ENCODE peak calls at places on chromosomes 4 and X, in eight cellular contexts. L is ovary, O is stomach, H is thyroid gland, W is body of pancreas, G is heart left ventricle, B is HepG2, Y is H1. S is an unnamed sample.
A peak's percentile ranks its signal among the peaks of the same experiment; 100 is the strongest.

GRCh38 chrX:150363561-150364346 is 637 bp downstream of the MAMLD1 start:
- DNase-seq in Y (no peak), L (peak; percentile 58), G (peak; percentile 25), B (no peak), H (peak; percentile 8), O (no peak), W (peak; percentile 35), S (no peak)

GRCh38 chr4:14841801-14842748 is 160.2 kb upstream of the CPEB2 start:
- DNase-seq in L (no peak), G (peak; percentile 48), Y (no peak), B (no peak), O (peak; percentile 61), W (no peak), H (no peak), S (no peak)

GRCh38 chrX:120797201-120797938 is 78.3 kb downstream of the CT47B1 start:
- DNase-seq in B (no peak), H (no peak), W (no peak), O (no peak), G (no peak), Y (no peak), L (no peak), S (no peak)

GRCh38 chrX:47581731-47582647 is at the start of gene TIMP1:
- DNase-seq in W (peak; percentile 83), L (peak; percentile 91), H (peak; percentile 72), B (peak; percentile 63), G (peak; percentile 85), Y (no peak), O (peak; percentile 71), S (peak; percentile 49)

GRCh38 chr4:131093303-131093702 is 1997.4 kb downstream of the C4orf33 start:
- DNase-seq in L (no peak), B (no peak), H (no peak), O (no peak), G (no peak), Y (no peak), W (no peak), S (no peak)

GRCh38 chrX:12141511-12141910 is 3.2 kb downstream of the FRMPD4 start:
- DNase-seq in B (no peak), W (no peak), O (no peak), G (no peak), Y (no peak), H (no peak), L (no peak), S (no peak)

GRCh38 chrX:72308566-72309296 is 3.0 kb upstream of the CITED1 start:
- DNase-seq in B (peak; percentile 27), O (peak; percentile 64), W (peak; percentile 67), L (peak; percentile 62), G (peak; percentile 55), H (peak; percentile 76), Y (no peak), S (no peak)

GRCh38 chr4:128658214-128658621 is 151.3 kb upstream of the JADE1 start:
- DNase-seq in W (no peak), H (no peak), Y (no peak), G (no peak), O (no peak), B (no peak), L (no peak), S (no peak)

GRCh38 chrX:109902665-109903064 is 100.2 kb upstream of the TMEM164 start:
- DNase-seq in W (no peak), O (no peak), B (peak; percentile 41), L (no peak), H (no peak), Y (no peak), G (no peak), S (no peak)

GRCh38 chr4:169664615-169665014 is 44.2 kb downstream of the CLCN3 start:
- DNase-seq in H (no peak), B (no peak), G (no peak), L (no peak), Y (no peak), W (no peak), O (no peak), S (no peak)

GRCh38 chr4:52989865-52990264 is 127.7 kb downstream of the RASL11B start:
- DNase-seq in W (no peak), L (no peak), B (no peak), O (no peak), Y (no peak), G (no peak), H (no peak), S (no peak)

GRCh38 chr4:142265946-142266345 is 580.2 kb downstream of the INPP4B start:
- DNase-seq in L (no peak), G (no peak), Y (no peak), H (no peak), B (no peak), W (no peak), O (no peak), S (no peak)

GRCh38 chr4:156217236-156217635 is 263.6 kb upstream of the CTSO start:
- DNase-seq in Y (no peak), B (no peak), W (no peak), O (no peak), H (no peak), G (no peak), L (no peak), S (no peak)

GRCh38 chr4:101366331-101366730 is 19.0 kb upstream of the PPP3CA start:
- DNase-seq in B (no peak), O (no peak), H (no peak), Y (no peak), G (no peak), W (no peak), L (no peak), S (no peak)
- TF ChIP-seq POLR2A in B (no peak), O (no peak), H (no peak), Y (no peak), G (no peak), W (no peak), L (no peak), S (no peak)

GRCh38 chrX:41490446-41490845 is 43.3 kb downstream of the NYX start:
- DNase-seq in G (no peak), B (no peak), O (no peak), L (no peak), W (no peak), Y (no peak), H (no peak), S (no peak)
- H3K36me3 ChIP-seq in G (no peaks in the 10 kb centered on the region), B (no peaks in the 10 kb centered on the region), O (no peaks in the 10 kb centered on the region), L (no peaks in the 10 kb centered on the region), W (no peaks in the 10 kb centered on the region), Y (no peaks in the 10 kb centered on the region), H (no peaks in the 10 kb centered on the region), S (no peaks in the 10 kb centered on the region)

GRCh38 chr4:56048621-56049427 is 100.1 kb downstream of the CEP135 start:
- DNase-seq in B (no peak), L (peak; percentile 41), W (peak; percentile 23), Y (peak; percentile 2), O (peak; percentile 40), H (peak; percentile 29), G (peak; percentile 28), S (no peak)
- TF ChIP-seq POLR2A in B (peak; percentile 16), L (no peak), W (no peak), Y (no peak), O (no peak), H (no peak), G (no peak), S (no peak)

DNA sequence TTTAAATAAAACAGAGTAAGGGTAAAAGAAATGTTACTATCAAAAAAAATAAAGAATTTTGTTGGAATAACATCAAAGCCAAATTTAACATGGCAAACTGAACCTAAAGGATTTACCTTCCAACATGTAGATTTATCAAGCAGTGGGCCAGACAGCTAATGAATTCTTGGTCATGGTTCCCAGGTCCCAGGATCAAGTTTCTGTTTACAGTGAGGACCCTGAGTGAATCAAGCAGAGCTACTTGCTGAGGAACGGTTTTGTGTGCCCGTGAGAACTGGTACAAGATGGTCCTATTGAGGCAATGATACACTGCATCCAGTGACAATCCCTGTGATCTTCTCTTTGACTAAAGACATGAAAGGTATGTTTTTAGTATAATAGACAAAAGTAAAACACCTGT is 157.1 kb downstream of the CDS1 start:
- DNase-seq in O (no peak), L (no peak), W (no peak), H (no peak), B (no peak), G (no peak), Y (no peak), S (no peak)
- H3K36me3 ChIP-seq in O (peaks cover 22% of the 10 kb centered on the region), L (no peaks in the 10 kb centered on the region), W (peaks cover 14% of the 10 kb centered on the region), H (peaks cover 13% of the 10 kb centered on the region), B (peaks cover 54% of the 10 kb centered on the region), G (peaks cover 68% of the 10 kb centered on the region), Y (peaks cover 56% of the 10 kb centered on the region), S (no peaks in the 10 kb centered on the region)

S was measured in esophagus squamous epithelium.